ENCODE peak calls at places on chromosomes 7 and 10, in five cellular contexts. One of them, this sample, is unnamed.

GRCh38 chr7:31466036-31466435 is 47.9 kb upstream of the ITPRID1 start:
- DNase-seq in kidney epithelial cell: no peak
- DNase-seq in fibroblast of villous mesenchyme: no peak
- DNase-seq in SK-N-SH: no peak
- DNase-seq in AG09309: no peak
- DNase-seq in this sample: no peak

GRCh38 chr7:148182264-148182663 is 408.3 kb upstream of the C7orf33 start:
- DNase-seq in kidney epithelial cell: no peak
- DNase-seq in fibroblast of villous mesenchyme: no peak
- DNase-seq in SK-N-SH: no peak
- DNase-seq in AG09309: no peak
- DNase-seq in this sample: no peak

GRCh38 chr10:79292789-79293746 is 54.2 kb upstream of the PPIF start:
- DNase-seq in kidney epithelial cell: no peak
- DNase-seq in fibroblast of villous mesenchyme: peak; percentile 11
- DNase-seq in SK-N-SH: peak; percentile 85
- DNase-seq in AG09309: no peak
- DNase-seq in this sample: peak; percentile 14

GRCh38 chr7:33156441-33156840 is 27.1 kb downstream of the BBS9 start:
- DNase-seq in kidney epithelial cell: no peak
- DNase-seq in fibroblast of villous mesenchyme: no peak
- DNase-seq in SK-N-SH: no peak
- DNase-seq in AG09309: no peak
- DNase-seq in this sample: no peak

GRCh38 chr10:15150563-15150962 is 17.9 kb downstream of the NMT2 start:
- DNase-seq in kidney epithelial cell: no peak
- DNase-seq in fibroblast of villous mesenchyme: no peak
- DNase-seq in SK-N-SH: no peak
- DNase-seq in AG09309: no peak
- DNase-seq in this sample: no peak

GRCh38 chr7:7352845-7353244 is 170.5 kb downstream of the C1GALT1 start:
- DNase-seq in kidney epithelial cell: no peak
- DNase-seq in fibroblast of villous mesenchyme: no peak
- DNase-seq in SK-N-SH: no peak
- DNase-seq in AG09309: no peak
- DNase-seq in this sample: peak; percentile 4

GRCh38 chr7:132592947-132593335 is 16.7 kb upstream of the PLXNA4 start:
- DNase-seq in kidney epithelial cell: no peak
- DNase-seq in fibroblast of villous mesenchyme: no peak
- DNase-seq in SK-N-SH: peak; percentile 64
- DNase-seq in AG09309: no peak
- DNase-seq in this sample: no peak

GRCh38 chr7:148912758-148913541 is 28.9 kb upstream of the EZH2 start:
- DNase-seq in kidney epithelial cell: peak; percentile 7
- DNase-seq in fibroblast of villous mesenchyme: no peak
- DNase-seq in SK-N-SH: no peak
- DNase-seq in AG09309: no peak
- DNase-seq in this sample: no peak

GRCh38 chr10:104146871-104147270 is 24.9 kb downstream of the SFR1 start:
- DNase-seq in kidney epithelial cell: no peak
- DNase-seq in fibroblast of villous mesenchyme: no peak
- DNase-seq in SK-N-SH: no peak
- DNase-seq in AG09309: no peak
- DNase-seq in this sample: no peak

GRCh38 chr10:104045151-104046089 is 40.3 kb downstream of the COL17A1 start:
- DNase-seq in kidney epithelial cell: no peak
- DNase-seq in fibroblast of villous mesenchyme: peak; percentile 75
- DNase-seq in SK-N-SH: peak; percentile 74
- DNase-seq in AG09309: peak; percentile 38
- DNase-seq in this sample: peak; percentile 88

GRCh38 chr10:84427903-84428650 is 99.7 kb downstream of the CCSER2 start:
- DNase-seq in kidney epithelial cell: no peak
- DNase-seq in fibroblast of villous mesenchyme: no peak
- DNase-seq in SK-N-SH: no peak
- DNase-seq in AG09309: no peak
- DNase-seq in this sample: peak; percentile 19

GRCh38 chr7:122965306-122965705 is 30.2 kb downstream of the TAS2R16 start:
- DNase-seq in kidney epithelial cell: no peak
- DNase-seq in fibroblast of villous mesenchyme: no peak
- DNase-seq in SK-N-SH: no peak
- DNase-seq in AG09309: no peak
- DNase-seq in this sample: no peak

GRCh38 chr7:19815546-19815945 is 42.1 kb upstream of the TMEM196 start:
- DNase-seq in kidney epithelial cell: no peak
- DNase-seq in fibroblast of villous mesenchyme: no peak
- DNase-seq in SK-N-SH: no peak
- DNase-seq in AG09309: no peak
- DNase-seq in this sample: peak; percentile 1

GRCh38 chr7:117750612-117751563 is 122.4 kb downstream of the CTTNBP2 start:
- DNase-seq in kidney epithelial cell: no peak
- DNase-seq in fibroblast of villous mesenchyme: peak; percentile 39
- DNase-seq in SK-N-SH: peak; percentile 31
- DNase-seq in AG09309: no peak
- DNase-seq in this sample: peak; percentile 25

GRCh38 chr10:49612513-49613159 is 1.2 kb upstream of the CHAT start:
- DNase-seq in kidney epithelial cell: no peak
- DNase-seq in fibroblast of villous mesenchyme: no peak
- DNase-seq in SK-N-SH: no peak
- DNase-seq in AG09309: no peak
- DNase-seq in this sample: no peak

GRCh38 chr10:90872648-90873020 is 860 bp downstream of the RPP30 start:
- DNase-seq in kidney epithelial cell: no peak
- DNase-seq in fibroblast of villous mesenchyme: no peak
- DNase-seq in SK-N-SH: no peak
- DNase-seq in AG09309: no peak
- DNase-seq in this sample: no peak

GRCh38 chr7:102080371-102081243 is 206.1 kb upstream of the SH2B2 start:
- DNase-seq in kidney epithelial cell: no peak
- DNase-seq in fibroblast of villous mesenchyme: peak; percentile 43
- DNase-seq in SK-N-SH: no peak
- DNase-seq in AG09309: no peak
- DNase-seq in this sample: peak; percentile 8

GRCh38 chr10:97234403-97234802 is 48.6 kb upstream of the SLIT1 start:
- DNase-seq in kidney epithelial cell: no peak
- DNase-seq in fibroblast of villous mesenchyme: peak; percentile 36
- DNase-seq in SK-N-SH: peak; percentile 49
- DNase-seq in AG09309: no peak
- DNase-seq in this sample: peak; percentile 72

GRCh38 chr10:11678074-11678793 is 63.9 kb upstream of the ECHDC3 start:
- DNase-seq in kidney epithelial cell: peak; percentile 48
- DNase-seq in fibroblast of villous mesenchyme: peak; percentile 50
- DNase-seq in SK-N-SH: no peak
- DNase-seq in AG09309: peak; percentile 38
- DNase-seq in this sample: peak; percentile 79

GRCh38 chr10:12701696-12702095 is 299.8 kb downstream of the CCDC3 start:
- DNase-seq in kidney epithelial cell: no peak
- DNase-seq in fibroblast of villous mesenchyme: no peak
- DNase-seq in SK-N-SH: no peak
- DNase-seq in AG09309: no peak
- DNase-seq in this sample: peak; percentile 25

GRCh38 chr7:82472966-82473365 is 29.4 kb upstream of the CACNA2D1 start:
- DNase-seq in kidney epithelial cell: no peak
- DNase-seq in fibroblast of villous mesenchyme: no peak
- DNase-seq in SK-N-SH: no peak
- DNase-seq in AG09309: no peak
- DNase-seq in this sample: peak; percentile 2

GRCh38 chr7:149853157-149853556 is 15.0 kb downstream of the ZNF862 start:
- DNase-seq in kidney epithelial cell: no peak
- DNase-seq in fibroblast of villous mesenchyme: no peak
- DNase-seq in SK-N-SH: no peak
- DNase-seq in AG09309: no peak
- DNase-seq in this sample: peak; percentile 14

GRCh38 chr10:99370993-99371392 is 41.8 kb downstream of the CNNM1 start:
- DNase-seq in kidney epithelial cell: no peak
- DNase-seq in fibroblast of villous mesenchyme: peak; percentile 41
- DNase-seq in SK-N-SH: peak; percentile 56
- DNase-seq in AG09309: no peak
- DNase-seq in this sample: peak; percentile 41

GRCh38 chr7:1758417-1758858 is 88.4 kb downstream of the ELFN1 start:
- DNase-seq in kidney epithelial cell: no peak
- DNase-seq in fibroblast of villous mesenchyme: peak; percentile 16
- DNase-seq in SK-N-SH: peak; percentile 80
- DNase-seq in AG09309: no peak
- DNase-seq in this sample: peak; percentile 40
- TF ChIP-seq CTCF in kidney epithelial cell: peak; percentile 40
- TF ChIP-seq CTCF in fibroblast of villous mesenchyme: peak; percentile 37
- TF ChIP-seq CTCF in SK-N-SH: peak; percentile 40
- TF ChIP-seq CTCF in AG09309: peak; percentile 55
- TF ChIP-seq CTCF in this sample: peak; percentile 44

DNA sequence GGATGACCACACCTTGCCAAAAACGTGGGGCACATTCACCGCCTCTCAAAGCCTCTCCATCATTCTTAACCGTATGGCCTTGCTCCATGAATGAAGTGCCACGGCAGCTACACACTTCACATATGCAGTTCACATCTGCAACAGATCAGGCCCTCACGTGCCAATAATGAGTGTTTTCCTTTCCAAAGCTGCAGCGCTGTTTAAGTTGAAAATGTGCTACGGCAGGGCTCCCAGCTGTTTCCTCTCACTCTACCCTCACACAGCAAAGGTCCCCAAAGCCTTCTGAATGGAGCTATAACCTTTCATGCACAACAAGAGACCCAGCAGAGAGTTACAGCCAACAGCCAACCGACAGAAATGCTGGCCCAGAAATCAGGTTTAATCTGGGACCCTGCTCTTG is 236.1 kb downstream of the ELMO1 start:
- DNase-seq in kidney epithelial cell: no peak
- DNase-seq in fibroblast of villous mesenchyme: no peak
- DNase-seq in SK-N-SH: no peak
- DNase-seq in AG09309: no peak
- DNase-seq in this sample: no peak
- H3K4me3 ChIP-seq in kidney epithelial cell: no peak overlapping the region
- H3K4me3 ChIP-seq in fibroblast of villous mesenchyme: no peak overlapping the region
- H3K4me3 ChIP-seq in SK-N-SH: no peak overlapping the region
- H3K4me3 ChIP-seq in AG09309: no peak overlapping the region
- H3K4me3 ChIP-seq in this sample: no peak overlapping the region

GRCh38 chr7:127628445-127628844 is 10.5 kb upstream of the PAX4 start:
- DNase-seq in kidney epithelial cell: no peak
- DNase-seq in fibroblast of villous mesenchyme: peak; percentile 19
- DNase-seq in SK-N-SH: no peak
- DNase-seq in AG09309: no peak
- DNase-seq in this sample: no peak
- TF ChIP-seq CTCF in kidney epithelial cell: no peak
- TF ChIP-seq CTCF in fibroblast of villous mesenchyme: peak; percentile 29
- TF ChIP-seq CTCF in SK-N-SH: peak; percentile 32
- TF ChIP-seq CTCF in AG09309: no peak
- TF ChIP-seq CTCF in this sample: no peak

GRCh38 chr10:127392351-127393235 is 156.5 kb upstream of the NPS start:
- DNase-seq in kidney epithelial cell: no peak
- DNase-seq in fibroblast of villous mesenchyme: no peak
- DNase-seq in SK-N-SH: no peak
- DNase-seq in AG09309: no peak
- DNase-seq in this sample: no peak

GRCh38 chr10:127386606-127387327 is 162.3 kb upstream of the NPS start:
- DNase-seq in kidney epithelial cell: no peak
- DNase-seq in fibroblast of villous mesenchyme: no peak
- DNase-seq in SK-N-SH: no peak
- DNase-seq in AG09309: no peak
- DNase-seq in this sample: no peak

GRCh38 chr10:127391875-127392274 is 157.2 kb upstream of the NPS start:
- DNase-seq in kidney epithelial cell: no peak
- DNase-seq in fibroblast of villous mesenchyme: no peak
- DNase-seq in SK-N-SH: no peak
- DNase-seq in AG09309: no peak
- DNase-seq in this sample: no peak
- H3K4me3 ChIP-seq in kidney epithelial cell: no peak overlapping the region
- H3K4me3 ChIP-seq in fibroblast of villous mesenchyme: no peak overlapping the region
- H3K4me3 ChIP-seq in SK-N-SH: no peak overlapping the region
- H3K4me3 ChIP-seq in AG09309: no peak overlapping the region
- H3K4me3 ChIP-seq in this sample: no peak overlapping the region

GRCh38 chr7:142177869-142178268 is 66.4 kb downstream of the MGAM2 start:
- DNase-seq in kidney epithelial cell: no peak
- DNase-seq in fibroblast of villous mesenchyme: no peak
- DNase-seq in SK-N-SH: no peak
- DNase-seq in AG09309: no peak
- DNase-seq in this sample: no peak
- TF ChIP-seq CTCF in kidney epithelial cell: no peak
- TF ChIP-seq CTCF in fibroblast of villous mesenchyme: no peak
- TF ChIP-seq CTCF in SK-N-SH: no peak
- TF ChIP-seq CTCF in AG09309: no peak
- TF ChIP-seq CTCF in this sample: no peak

GRCh38 chr7:43108255-43109011 is 4.0 kb upstream of the HECW1 start:
- DNase-seq in kidney epithelial cell: no peak
- DNase-seq in fibroblast of villous mesenchyme: peak; percentile 59
- DNase-seq in SK-N-SH: peak; percentile 76
- DNase-seq in AG09309: no peak
- DNase-seq in this sample: peak; percentile 69
- H3K4me3 ChIP-seq in kidney epithelial cell: no peak overlapping the region
- H3K4me3 ChIP-seq in fibroblast of villous mesenchyme: no peak overlapping the region
- H3K4me3 ChIP-seq in SK-N-SH: no peak overlapping the region
- H3K4me3 ChIP-seq in AG09309: no peak overlapping the region
- H3K4me3 ChIP-seq in this sample: no peak overlapping the region

GRCh38 chr7:134458341-134458805 is 527 bp downstream of the AKR1B1 start:
- DNase-seq in kidney epithelial cell: no peak
- DNase-seq in fibroblast of villous mesenchyme: peak; percentile 47
- DNase-seq in SK-N-SH: peak; percentile 92
- DNase-seq in AG09309: no peak
- DNase-seq in this sample: peak; percentile 41
- TF ChIP-seq CTCF in kidney epithelial cell: peak; percentile 42
- TF ChIP-seq CTCF in fibroblast of villous mesenchyme: peak; percentile 50
- TF ChIP-seq CTCF in SK-N-SH: peak; percentile 61
- TF ChIP-seq CTCF in AG09309: peak; percentile 41
- TF ChIP-seq CTCF in this sample: peak; percentile 42

GRCh38 chr7:50306491-50307367 is 2.2 kb downstream of the IKZF1 start:
- DNase-seq in kidney epithelial cell: no peak
- DNase-seq in fibroblast of villous mesenchyme: no peak
- DNase-seq in SK-N-SH: no peak
- DNase-seq in AG09309: no peak
- DNase-seq in this sample: no peak

GRCh38 chr7:50305697-50306300 is 1.3 kb downstream of the IKZF1 start:
- DNase-seq in kidney epithelial cell: no peak
- DNase-seq in fibroblast of villous mesenchyme: no peak
- DNase-seq in SK-N-SH: no peak
- DNase-seq in AG09309: no peak
- DNase-seq in this sample: no peak

GRCh38 chr7:50309130-50309478 is 4.6 kb downstream of the IKZF1 start:
- DNase-seq in kidney epithelial cell: no peak
- DNase-seq in fibroblast of villous mesenchyme: no peak
- DNase-seq in SK-N-SH: no peak
- DNase-seq in AG09309: no peak
- DNase-seq in this sample: no peak

GRCh38 chr7:50308301-50309129 is 4.0 kb downstream of the IKZF1 start:
- DNase-seq in kidney epithelial cell: no peak
- DNase-seq in fibroblast of villous mesenchyme: no peak
- DNase-seq in SK-N-SH: no peak
- DNase-seq in AG09309: no peak
- DNase-seq in this sample: no peak

GRCh38 chr7:50307368-50308012 is 3.0 kb downstream of the IKZF1 start:
- DNase-seq in kidney epithelial cell: no peak
- DNase-seq in fibroblast of villous mesenchyme: no peak
- DNase-seq in SK-N-SH: no peak
- DNase-seq in AG09309: no peak
- DNase-seq in this sample: no peak
- H3K4me3 ChIP-seq in kidney epithelial cell: no peak overlapping the region
- H3K4me3 ChIP-seq in fibroblast of villous mesenchyme: no peak overlapping the region
- H3K4me3 ChIP-seq in SK-N-SH: no peak overlapping the region
- H3K4me3 ChIP-seq in AG09309: no peak overlapping the region
- H3K4me3 ChIP-seq in this sample: no peak overlapping the region

GRCh38 chr10:46035923-46036849 is 5.8 kb upstream of the NCOA4 start:
- DNase-seq in kidney epithelial cell: no peak
- DNase-seq in fibroblast of villous mesenchyme: peak; percentile 50
- DNase-seq in SK-N-SH: no peak
- DNase-seq in AG09309: no peak
- DNase-seq in this sample: no peak
- TF ChIP-seq CTCF in kidney epithelial cell: no peak
- TF ChIP-seq CTCF in fibroblast of villous mesenchyme: peak; percentile 32
- TF ChIP-seq CTCF in SK-N-SH: peak; percentile 15
- TF ChIP-seq CTCF in AG09309: no peak
- TF ChIP-seq CTCF in this sample: peak; percentile 13

This sample was measured in cardiac fibroblast.